ENCODE peak calls at places on chromosomes 5 and 9, in four cellular contexts. V, A, M and N are unnamed samples.

GRCh38 chr5:88190106-88190834 is 78.4 kb downstream of the TMEM161B start:
- DNase-seq in V (no peak), A (no peak), M (peak; percentile 72), N (no peak)

GRCh38 chr5:51475628-51476027 is 92.4 kb downstream of the ISL1 start:
- DNase-seq in V (no peak), A (no peak), M (no peak), N (no peak)

GRCh38 chr5:160555836-160556660 is 134.4 kb downstream of the PTTG1 start:
- DNase-seq in V (no peak), A (no peak), M (no peak), N (no peak)

GRCh38 chr9:35960029-35960655 is 2.2 kb upstream of the OR2S2 start:
- DNase-seq in V (peak; percentile 34), A (no peak), M (no peak), N (no peak)

GRCh38 chr9:5509573-5509972 is 758 bp upstream of the PDCD1LG2 start:
- DNase-seq in V (peak; percentile 91), A (peak; percentile 83), M (peak; percentile 91), N (peak; percentile 58)

GRCh38 chr9:33718987-33719386 is 76.4 kb upstream of the PRSS3 start:
- DNase-seq in V (no peak), A (no peak), M (peak; percentile 27), N (no peak)

GRCh38 chr5:5370375-5370774 is 52.1 kb upstream of the ICE1 start:
- DNase-seq in V (no peak), A (no peak), M (no peak), N (no peak)

GRCh38 chr9:108473209-108474112 is 382.3 kb downstream of the ACTL7B start:
- DNase-seq in V (peak; percentile 88), A (no peak), M (peak; percentile 76), N (no peak)

GRCh38 chr9:121545148-121545874 is 45.7 kb upstream of the GGTA1 start:
- DNase-seq in V (no peak), A (no peak), M (no peak), N (no peak)

GRCh38 chr5:150060471-150060870 is 25.9 kb downstream of the CSF1R start:
- DNase-seq in V (no peak), A (no peak), M (no peak), N (no peak)

GRCh38 chr5:54306893-54307292 is 3.5 kb downstream of the ARL15 start:
- DNase-seq in V (no peak), A (no peak), M (no peak), N (no peak)

GRCh38 chr5:39461007-39461682 is 36.4 kb upstream of the DAB2 start:
- DNase-seq in V (no peak), A (no peak), M (no peak), N (no peak)

GRCh38 chr5:137442660-137443059 is 56.5 kb downstream of the SPOCK1 start:
- DNase-seq in V (no peak), A (no peak), M (no peak), N (no peak)

GRCh38 chr5:58231041-58231440 is 228.8 kb downstream of the PLK2 start:
- DNase-seq in V (no peak), A (no peak), M (peak; percentile 32), N (no peak)

GRCh38 chr5:91449083-91449482 is 66.0 kb upstream of the ARRDC3 start:
- DNase-seq in V (no peak), A (no peak), M (no peak), N (no peak)

GRCh38 chr5:68843600-68844342 is 250.0 kb upstream of the SLC30A5 start:
- DNase-seq in V (no peak), A (no peak), M (no peak), N (no peak)

GRCh38 chr5:170597109-170597741 is 93.4 kb downstream of the KCNIP1 start:
- DNase-seq in V (peak; percentile 36), A (peak; percentile 14), M (peak; percentile 71), N (peak; percentile 74)

GRCh38 chr5:32753765-32754164 is 42.6 kb downstream of the NPR3 start:
- DNase-seq in V (peak; percentile 60), A (no peak), M (peak; percentile 9), N (no peak)

GRCh38 chr5:852431-853401 is 1.9 kb upstream of the ZDHHC11 start:
- DNase-seq in V (no peak), A (no peak), M (no peak), N (no peak)

GRCh38 chr5:37811866-37812265 is 28.0 kb downstream of the GDNF start:
- DNase-seq in V (no peak), A (no peak), M (no peak), N (no peak)

GRCh38 chr9:83622814-83623633 is at the start of gene IDNK:
- DNase-seq in V (peak; percentile 51), A (peak; percentile 83), M (peak; percentile 54), N (peak; percentile 11)

GRCh38 chr9:113963017-113963620 is 87.0 kb downstream of the ZNF618 start:
- DNase-seq in V (peak; percentile 71), A (peak; percentile 76), M (peak; percentile 47), N (peak; percentile 44)

GRCh38 chr5:94467560-94468504 is 150.6 kb downstream of the KIAA0825 start:
- DNase-seq in V (no peak), A (no peak), M (no peak), N (no peak)

GRCh38 chr5:11878846-11879245 is 25.4 kb downstream of the CTNND2 start:
- DNase-seq in V (no peak), A (no peak), M (no peak), N (no peak)

GRCh38 chr5:21071421-21071820 is 1083.4 kb upstream of the CDH18 start:
- DNase-seq in V (no peak), A (no peak), M (no peak), N (no peak)

GRCh38 chr5:179345179-179345428 is 157 bp downstream of the ADAMTS2 start:
- DNase-seq in V (no peak), A (no peak), M (no peak), N (no peak)

GRCh38 chr5:179343902-179344300 is 1.4 kb downstream of the ADAMTS2 start:
- DNase-seq in V (peak; percentile 65), A (peak; percentile 31), M (no peak), N (no peak)

GRCh38 chr5:179345429-179346321 is at the start of gene ADAMTS2:
- DNase-seq in V (peak; percentile 71), A (peak; percentile 29), M (no peak), N (no peak)

GRCh38 chr5:179343021-179343781 is 2.1 kb downstream of the ADAMTS2 start:
- DNase-seq in V (no peak), A (no peak), M (no peak), N (no peak)

DNA sequence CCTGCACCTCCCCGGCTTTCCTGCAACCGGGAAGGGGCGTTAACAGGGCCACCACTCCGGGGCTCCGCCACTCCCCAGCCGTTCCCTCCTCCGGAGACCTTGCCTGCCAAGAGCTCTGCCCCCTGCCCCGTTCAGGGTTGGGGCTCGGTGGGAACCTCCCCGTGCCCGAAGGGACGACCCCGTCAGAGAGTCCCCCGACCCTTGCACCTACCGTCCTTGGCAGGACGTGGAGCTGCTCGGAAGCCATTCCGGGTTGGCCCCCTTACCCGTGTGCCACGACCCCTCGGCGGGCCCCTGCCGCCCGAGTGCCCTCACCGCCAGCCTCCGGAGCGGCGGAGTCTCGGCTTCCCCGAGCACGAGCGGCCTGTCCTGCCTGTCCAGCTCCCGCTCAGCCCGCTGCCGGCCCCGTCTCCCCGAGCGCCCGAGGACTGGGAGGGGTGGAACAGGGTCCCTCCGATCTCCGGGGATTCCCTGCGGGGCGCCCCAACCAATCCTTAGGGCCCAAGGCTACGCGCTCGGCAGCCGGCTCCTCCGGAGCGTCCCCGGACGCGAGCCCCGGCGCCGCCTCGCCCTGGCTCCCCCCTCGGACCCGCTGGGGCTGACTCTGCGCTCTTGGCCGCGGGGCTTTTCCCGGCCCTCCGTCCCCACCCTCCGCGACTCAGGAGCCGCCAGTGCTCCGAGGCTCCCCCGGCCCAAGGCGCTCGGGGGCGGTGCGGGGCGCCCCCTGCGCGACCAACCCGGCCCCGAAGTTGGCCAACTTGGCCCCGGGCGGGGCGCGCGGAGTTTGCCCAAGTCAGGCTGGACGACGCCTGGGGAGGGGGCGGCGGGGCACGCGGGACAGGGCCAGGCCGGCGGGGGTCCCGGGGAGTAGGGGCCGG is 721 bp downstream of the ADAMTS2 start:
- DNase-seq in V (no peak), A (no peak), M (no peak), N (no peak)
- TF ChIP-seq EZH2 in V (no peak), A (peak; percentile 55), M (peak; percentile 70), N (peak; percentile 66)

GRCh38 chr9:109968332-109968657 is 188.3 kb downstream of the PALM2AKAP2 start:
- DNase-seq in V (no peak), A (no peak), M (no peak), N (no peak)

GRCh38 chr9:109969559-109970237 is 189.7 kb downstream of the PALM2AKAP2 start:
- DNase-seq in V (no peak), A (no peak), M (no peak), N (no peak)

GRCh38 chr9:109968702-109969450 is 188.9 kb downstream of the PALM2AKAP2 start:
- DNase-seq in V (peak; percentile 37), A (no peak), M (peak; percentile 26), N (no peak)

GRCh38 chr9:109966643-109967368 is 186.8 kb downstream of the PALM2AKAP2 start:
- DNase-seq in V (no peak), A (no peak), M (no peak), N (no peak)

DNA sequence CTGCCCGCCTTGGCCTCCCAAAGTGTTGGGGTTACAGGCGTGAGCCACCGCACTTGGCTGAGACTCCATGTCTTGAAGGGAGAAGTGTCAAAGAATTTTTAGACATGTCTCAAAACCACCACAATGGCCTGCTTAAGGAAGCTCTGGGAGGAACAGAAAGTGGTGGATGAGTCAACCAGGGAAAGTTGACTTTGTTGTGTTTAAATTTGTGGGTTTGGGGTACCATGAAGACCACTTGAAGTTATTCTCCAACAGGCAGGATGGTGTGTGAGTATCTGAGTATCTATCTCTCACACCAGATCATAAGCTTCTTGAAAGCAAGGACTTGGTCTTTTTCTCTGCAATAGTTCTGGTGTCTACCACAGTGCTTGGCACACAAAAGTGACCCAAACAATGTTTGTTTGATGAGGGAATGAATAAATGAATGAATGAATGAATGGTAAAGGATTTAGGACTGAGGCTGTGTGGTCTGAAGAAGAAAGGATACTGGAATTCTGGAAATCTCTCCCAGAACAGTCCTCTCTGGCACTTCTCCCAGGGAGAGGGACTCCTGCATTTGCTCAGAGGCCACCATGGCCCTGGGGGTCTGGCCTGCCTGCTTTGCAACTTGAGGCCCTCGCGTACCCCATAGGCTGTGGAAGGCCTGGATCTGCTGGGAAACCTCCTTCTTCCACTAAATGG is 187.8 kb downstream of the PALM2AKAP2 start:
- DNase-seq in V (no peak), A (no peak), M (no peak), N (no peak)
- TF ChIP-seq EZH2 in V (no peak), A (no peak), M (no peak), N (no peak)

DNA sequence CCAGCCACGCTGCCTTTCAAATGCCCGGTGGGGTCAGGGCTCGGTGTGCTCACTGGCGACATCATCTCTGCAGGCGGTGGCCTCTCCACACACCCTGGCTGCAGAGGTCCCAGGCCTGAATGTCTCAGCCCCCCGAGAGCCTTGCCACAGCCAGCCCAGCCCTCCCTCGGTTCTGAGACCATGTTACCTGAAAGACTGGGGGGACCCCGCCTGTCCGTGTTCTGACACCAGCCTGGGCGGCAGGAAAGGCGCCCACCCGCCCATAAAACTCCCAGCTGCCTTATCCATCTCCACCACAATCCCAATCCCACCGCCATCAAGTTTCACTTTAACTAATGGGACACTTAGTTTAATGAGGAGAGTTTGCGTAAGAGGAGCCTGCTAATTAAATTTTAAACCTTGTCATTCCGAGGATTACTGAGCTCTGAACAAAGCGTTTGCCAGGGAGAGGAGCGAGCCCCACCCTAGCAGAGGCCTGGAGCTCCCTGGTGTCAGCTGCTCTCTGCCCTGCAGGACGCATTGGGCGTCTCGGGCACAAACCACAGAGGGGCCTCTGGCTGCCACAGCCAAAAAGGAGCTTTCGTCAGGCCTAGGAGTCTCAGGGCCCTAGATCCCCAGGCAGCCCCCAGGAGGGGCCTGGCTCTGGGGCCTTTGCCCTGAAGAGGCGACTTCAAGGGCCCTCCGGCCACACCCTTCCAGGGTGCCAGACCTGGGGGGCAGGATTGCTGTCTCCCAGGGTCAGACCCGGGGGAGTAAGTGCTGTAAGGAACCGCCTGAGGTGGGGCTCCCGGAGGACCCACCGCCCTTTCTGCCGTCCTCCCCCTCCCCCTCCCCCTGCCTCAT is 15.3 kb downstream of the LHX3 start:
- DNase-seq in V (no peak), A (peak; percentile 45), M (no peak), N (no peak)
- TF ChIP-seq EZH2 in V (no peak), A (no peak), M (no peak), N (no peak)

GRCh38 chr9:72775570-72775969 is 177.3 kb downstream of the ALDH1A1 start:
- DNase-seq in V (no peak), A (no peak), M (no peak), N (no peak)
- TF ChIP-seq EZH2 in V (no peak), A (no peak), M (no peak), N (no peak)